ENCODE peak calls at places on chromosome 7, in six cellular contexts. R, M, J, D, E and A are unnamed samples.

GRCh38 chr7:69433086-69433485 is 165.2 kb upstream of the AUTS2 start:
- DNase-seq in D (no peak), R (no peak), E (no peak), M (no peak), J (no peak), A (no peak)

GRCh38 chr7:1536768-1537630 is 6.5 kb downstream of the MAFK start:
- DNase-seq in M (peak), R (peak), J (peak), D (peak), E (peak), A (no peak)

GRCh38 chr7:26143298-26144044 is 8.5 kb upstream of the NFE2L3 start:
- DNase-seq in E (no peak), J (peak), D (no peak), M (no peak), R (no peak), A (no peak)

GRCh38 chr7:44700322-44700721 is 48.3 kb upstream of the ZMIZ2 start:
- DNase-seq in R (no peak), D (no peak), J (no peak), M (no peak), E (no peak), A (no peak)

GRCh38 chr7:85471740-85472139 is 284.9 kb upstream of the SEMA3D start:
- DNase-seq in R (no peak), D (no peak), M (no peak), J (no peak), E (no peak), A (no peak)

GRCh38 chr7:155459867-155460461 is 2.0 kb downstream of the EN2 start:
- DNase-seq in D (no peak), R (no peak), J (no peak), E (no peak), M (no peak), A (no peak)

GRCh38 chr7:2082357-2083038 is 150.2 kb downstream of the MAD1L1 start:
- DNase-seq in J (peak), R (no peak), M (no peak), E (no peak), D (peak), A (no peak)

GRCh38 chr7:95608344-95609173 is 12.2 kb upstream of the PDK4 start:
- DNase-seq in E (peak), D (no peak), J (peak), M (peak), R (peak), A (peak)

GRCh38 chr7:44791278-44792219 is 4.9 kb upstream of the PPIA start:
- DNase-seq in E (no peak), M (no peak), D (no peak), R (no peak), J (peak), A (no peak)

GRCh38 chr7:131265227-131265626 is 62.4 kb upstream of the MKLN1 start:
- DNase-seq in D (no peak), R (no peak), M (no peak), E (no peak), J (no peak), A (no peak)

GRCh38 chr7:24536670-24537069 is 36.6 kb upstream of the PALS2 start:
- DNase-seq in D (no peak), E (no peak), R (no peak), M (no peak), J (no peak), A (no peak)

GRCh38 chr7:18889436-18889835 is 228.0 kb downstream of the TWIST1 start:
- DNase-seq in R (no peak), J (no peak), D (no peak), E (no peak), M (no peak), A (no peak)

GRCh38 chr7:127905491-127906330 is 125.5 kb downstream of the LRRC4 start:
- DNase-seq in M (no peak), J (no peak), E (no peak), R (no peak), D (no peak), A (no peak)

GRCh38 chr7:50303082-50303893 is 1.2 kb upstream of the IKZF1 start:
- DNase-seq in M (no peak), J (no peak), D (no peak), E (peak), R (no peak), A (no peak)

GRCh38 chr7:20240080-20240926 is 23.1 kb upstream of the MACC1 start:
- DNase-seq in M (no peak), R (no peak), D (no peak), E (no peak), J (no peak), A (no peak)

GRCh38 chr7:133945497-133945896 is 181.6 kb upstream of the LRGUK start:
- DNase-seq in D (no peak), R (no peak), E (no peak), M (no peak), J (peak), A (no peak)

GRCh38 chr7:90119178-90119971 is 34.9 kb upstream of the STEAP1 start:
- DNase-seq in J (peak), R (peak), M (no peak), D (no peak), E (peak), A (no peak)

GRCh38 chr7:110835209-110835608 is 255.7 kb upstream of the LRRN3 start:
- DNase-seq in D (no peak), R (no peak), E (no peak), M (no peak), J (no peak), A (no peak)

GRCh38 chr7:157641866-157642265 is 305.1 kb downstream of the DNAJB6 start:
- DNase-seq in R (no peak), D (no peak), E (no peak), M (no peak), J (no peak), A (no peak)

GRCh38 chr7:117667456-117667855 is 187.6 kb downstream of the CFTR start:
- DNase-seq in D (no peak), E (no peak), M (no peak), R (no peak), J (peak), A (no peak)

GRCh38 chr7:112450807-112451661 is 774 bp downstream of the IFRD1 start:
- DNase-seq in M (peak), R (peak), D (peak), J (peak), E (peak), A (peak)

GRCh38 chr7:131015131-131015954 is 281.3 kb upstream of the KLF14 start:
- DNase-seq in R (no peak), D (no peak), J (peak), E (no peak), M (no peak), A (no peak)

GRCh38 chr7:79555571-79555970 is 102.1 kb upstream of the MAGI2 start:
- DNase-seq in J (no peak), E (no peak), M (no peak), D (no peak), R (no peak), A (no peak)

GRCh38 chr7:132030161-132030568 is 473.7 kb upstream of the PODXL start:
- DNase-seq in M (no peak), R (no peak), E (peak), J (peak), D (peak), A (no peak)

GRCh38 chr7:117323877-117324699 is 1.2 kb upstream of the WNT2 start:
- DNase-seq in R (peak), J (peak), E (peak), D (peak), M (peak), A (no peak)

GRCh38 chr7:55571534-55572377 is 546 bp downstream of the VOPP1 start:
- DNase-seq in D (peak), J (peak), M (peak), R (peak), E (peak), A (peak)

GRCh38 chr7:103469095-103469948 is 23.3 kb upstream of the SLC26A5 start:
- DNase-seq in E (no peak), J (no peak), D (no peak), M (no peak), R (no peak), A (no peak)

DNA sequence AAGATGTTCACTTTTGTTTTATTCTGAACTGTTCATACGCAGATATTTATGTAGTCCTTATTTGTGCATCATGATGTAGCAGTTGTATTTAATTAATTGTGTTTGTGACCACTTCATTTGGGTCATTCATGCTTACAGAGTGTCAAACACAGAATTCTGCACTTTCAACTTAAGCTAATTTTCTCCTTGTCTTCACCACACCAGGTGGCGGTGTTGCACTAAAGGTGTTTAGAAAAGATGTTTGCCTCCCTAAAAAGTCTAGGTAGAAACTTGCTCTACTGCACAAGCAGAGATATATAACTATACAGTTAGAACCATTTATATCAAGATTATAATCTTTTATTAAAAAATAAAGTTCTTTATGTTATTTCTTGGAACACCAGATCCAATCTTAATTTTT is 1.3 kb upstream of the TAS2R38 start:
- DNase-seq in D (no peak), J (no peak), R (no peak), M (no peak), E (no peak), A (no peak)
- TF ChIP-seq CTCF in D (no peak), J (peak), R (peak), M (peak), E (no peak), A (peak)

GRCh38 chr7:92988051-92988450 is 129.7 kb downstream of the SAMD9 start:
- DNase-seq in R (no peak), J (peak), E (no peak), M (no peak), D (no peak), A (no peak)
- TF ChIP-seq CTCF in R (peak), J (peak), E (peak), M (no peak), D (peak), A (no peak)

DNA sequence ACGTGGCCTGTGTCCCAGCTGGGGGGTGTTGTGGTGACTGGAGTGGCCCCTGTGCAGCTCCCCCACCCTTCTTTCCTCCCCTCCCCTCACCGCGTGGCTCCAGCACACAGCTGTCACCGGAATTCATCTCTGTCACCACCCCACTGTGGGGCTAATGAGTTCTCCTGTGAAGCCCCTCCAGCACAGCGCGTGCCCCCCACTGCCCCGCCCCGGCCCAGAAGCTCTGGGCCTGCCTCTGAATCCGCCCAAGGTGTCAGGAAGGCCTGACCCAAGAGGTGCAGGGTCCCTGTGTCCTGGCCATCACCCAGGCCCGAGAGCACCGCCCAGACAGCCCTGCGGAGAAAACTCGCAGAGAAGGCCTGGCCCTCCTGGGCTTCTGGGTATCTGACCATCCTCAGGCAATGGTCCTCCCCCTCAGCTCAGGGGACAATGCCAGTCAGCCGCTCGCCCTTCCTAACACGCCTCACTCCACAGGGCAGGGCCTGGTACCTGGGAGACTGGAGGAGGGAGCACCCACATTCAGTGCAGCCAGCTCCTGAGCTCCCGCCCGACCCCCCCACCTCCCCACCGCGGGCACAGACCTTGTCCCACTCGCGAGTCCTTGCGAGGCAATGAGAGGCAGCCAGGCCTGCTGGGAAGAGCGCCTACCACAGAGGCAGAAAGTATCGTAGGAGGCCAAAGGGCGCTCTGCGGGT is 38.2 kb downstream of the GBX1 start:
- DNase-seq in D (no peak), R (no peak), J (no peak), E (peak), M (no peak), A (no peak)
- TF ChIP-seq CTCF in D (no peak), R (no peak), J (no peak), E (no peak), M (no peak), A (no peak)

DNA sequence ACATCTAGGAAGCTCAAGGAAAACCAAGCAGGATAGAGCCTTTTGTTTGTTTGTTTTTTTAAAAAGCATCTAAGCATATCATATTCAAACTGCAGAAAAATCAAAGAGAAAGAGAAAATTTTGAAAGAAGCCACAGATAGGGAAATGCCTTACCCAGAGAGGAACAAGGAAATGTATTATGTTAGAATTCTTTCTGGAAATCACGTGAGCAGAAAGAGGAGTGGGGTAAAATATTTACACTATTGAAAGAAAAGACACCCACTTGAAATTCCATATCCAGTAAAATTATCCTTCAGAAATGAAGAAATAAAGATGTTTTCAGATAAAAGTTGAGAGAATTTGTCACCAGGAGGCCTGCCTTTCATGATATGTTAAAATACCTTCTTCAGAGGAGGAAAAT is 775.7 kb upstream of the IGFBP3 start:
- DNase-seq in M (no peak), D (no peak), R (no peak), E (no peak), J (no peak), A (no peak)
- TF ChIP-seq CTCF in M (no peak), D (no peak), R (no peak), E (no peak), J (no peak), A (no peak)

GRCh38 chr7:153840861-153841260 is 211.3 kb upstream of the DPP6 start:
- DNase-seq in J (no peak), E (no peak), D (no peak), R (no peak), M (no peak), A (no peak)
- TF ChIP-seq CTCF in J (no peak), E (no peak), D (no peak), R (no peak), M (no peak), A (no peak)

DNA sequence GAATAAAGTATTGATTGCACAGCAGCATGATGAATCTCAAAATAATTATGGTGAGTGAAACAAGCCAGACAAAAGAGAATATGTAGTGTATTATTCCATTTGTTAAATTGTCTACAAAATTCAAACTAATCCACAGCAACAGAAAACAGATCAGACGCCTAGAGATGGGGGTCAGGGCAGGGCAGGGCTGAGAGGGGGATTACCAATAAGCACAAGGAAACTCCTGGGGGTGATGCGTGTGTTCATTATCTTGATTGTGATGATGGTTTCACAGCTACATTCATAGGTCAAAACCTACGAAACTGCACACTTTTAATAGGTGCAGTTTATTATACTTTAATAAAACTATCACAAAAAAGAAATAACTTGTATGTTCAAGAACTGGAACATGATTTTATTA is 132.7 kb upstream of the CDK6 start:
- DNase-seq in J (no peak), E (no peak), M (no peak), R (no peak), D (no peak), A (no peak)
- TF ChIP-seq CTCF in J (no peak), E (no peak), M (no peak), R (no peak), D (no peak), A (no peak)

DNA sequence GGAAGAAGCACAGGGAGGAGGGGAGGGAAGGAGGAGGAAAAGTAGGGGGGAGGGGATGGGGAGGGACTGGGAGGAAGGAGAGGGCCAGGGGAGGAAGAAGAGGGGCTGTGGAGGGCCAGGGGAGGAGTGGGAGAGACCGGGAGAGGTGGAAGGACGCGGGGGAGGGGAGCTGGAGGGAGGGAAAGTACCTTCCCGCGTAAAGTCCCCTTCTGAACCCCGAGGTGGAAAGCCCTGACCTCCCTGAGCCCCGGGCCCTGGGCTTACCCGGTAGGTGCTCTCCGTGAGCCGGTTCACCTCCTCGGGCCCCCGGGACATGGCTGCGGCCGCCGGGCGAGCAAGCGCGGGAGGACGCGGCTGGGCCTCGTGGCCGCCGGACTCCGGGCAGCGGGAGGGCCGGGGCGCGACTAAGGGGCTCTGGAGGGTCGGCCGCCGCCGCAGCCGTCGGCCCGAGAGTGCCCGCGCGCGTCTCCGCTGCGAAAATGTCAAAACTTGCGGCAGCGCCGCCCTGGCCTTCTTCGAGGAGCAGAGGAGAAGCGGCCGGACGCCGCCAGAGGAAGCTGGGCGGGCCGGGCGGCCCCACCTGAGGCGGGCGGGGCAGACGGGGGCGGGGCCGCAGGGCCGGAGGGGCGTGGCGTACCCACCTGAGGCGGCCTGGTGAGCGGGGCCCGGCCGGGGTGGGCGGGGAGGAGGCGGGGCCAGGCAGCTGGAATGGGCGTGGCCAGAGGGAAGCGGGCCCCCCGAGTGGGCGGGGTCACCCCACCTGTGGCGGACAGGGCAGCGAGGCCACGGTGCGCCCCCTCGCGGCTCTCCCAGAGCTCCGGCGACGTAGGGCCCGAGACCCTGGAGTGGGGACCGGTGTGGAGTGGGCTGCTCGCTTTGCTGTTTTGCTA is at the start of gene BAIAP2L1:
- DNase-seq in J (peak), R (peak), E (peak), D (peak), M (peak), A (peak)
- TF ChIP-seq CTCF in J (peak), R (peak), E (peak), D (peak), M (peak), A (no peak)

DNA sequence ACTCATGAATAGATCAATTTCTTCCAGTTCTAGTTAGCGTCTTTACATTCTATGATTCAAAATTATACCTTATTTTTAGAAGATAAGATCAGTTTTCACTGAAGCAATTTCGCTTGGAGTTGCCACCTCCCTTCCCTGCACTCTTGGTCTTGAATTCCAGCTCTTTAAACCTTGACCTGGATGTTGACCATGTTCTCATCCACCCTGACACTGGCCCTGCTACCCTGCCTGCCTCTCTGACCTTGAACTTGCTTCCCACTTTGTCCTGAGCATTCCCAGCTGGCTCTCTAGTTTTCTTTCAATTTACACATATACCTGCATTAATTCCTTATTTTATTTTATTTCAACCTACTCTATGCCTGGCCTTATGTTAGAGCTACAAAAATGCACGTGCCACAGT is 274.9 kb upstream of the IGFBP3 start:
- DNase-seq in R (no peak), J (no peak), M (no peak), D (no peak), E (no peak), A (no peak)
- TF ChIP-seq CTCF in R (no peak), J (no peak), M (no peak), D (no peak), E (no peak), A (no peak)

GRCh38 chr7:154371424-154371823 is 319.2 kb downstream of the DPP6 start:
- DNase-seq in R (no peak), E (no peak), M (no peak), J (no peak), D (no peak), A (no peak)

GRCh38 chr7:154375956-154376355 is 323.8 kb downstream of the DPP6 start:
- DNase-seq in M (no peak), E (no peak), D (no peak), J (no peak), R (no peak), A (no peak)

GRCh38 chr7:154372106-154372505 is 319.9 kb downstream of the DPP6 start:
- DNase-seq in D (no peak), J (no peak), E (no peak), M (no peak), R (no peak), A (no peak)

GRCh38 chr7:154373951-154374350 is 321.8 kb downstream of the DPP6 start:
- DNase-seq in R (no peak), E (no peak), M (no peak), D (no peak), J (no peak), A (no peak)
- TF ChIP-seq CTCF in R (no peak), E (no peak), M (no peak), D (no peak), J (no peak), A (no peak)